ENCODE peak calls at places on chromosomes 5 and 9, in nine cellular contexts. W, K, D, L, F, I, O, S and G are unnamed samples. For H3K4me1, the result is how much of the 10 kb centered on the place peaks cover.

GRCh38 chr5:142748568-142749249 is 21.5 kb upstream of the ARHGAP26 start:
- DNase-seq in W (no peak), K (peak), D (peak), L (peak), F (peak), I (no peak), O (peak), S (peak), G (peak)

GRCh38 chr5:88555658-88556057 is 287.0 kb upstream of the TMEM161B start:
- DNase-seq in W (no peak), K (peak), D (no peak), L (no peak), F (no peak), I (no peak), O (no peak), S (no peak), G (no peak)

GRCh38 chr5:59380350-59380951 is 513.1 kb downstream of the PDE4D start:
- DNase-seq in W (peak), K (peak), D (peak), L (peak), F (no peak), I (no peak), O (peak), S (no peak), G (no peak)

GRCh38 chr5:173638631-173639030 is 22.2 kb upstream of the BOD1 start:
- DNase-seq in W (no peak), K (no peak), D (no peak), L (no peak), F (no peak), I (no peak), O (no peak), S (no peak), G (no peak)

GRCh38 chr9:109806506-109807115 is 26.6 kb downstream of the PALM2AKAP2 start:
- DNase-seq in W (no peak), K (no peak), D (no peak), L (no peak), F (no peak), I (no peak), O (no peak), S (no peak), G (no peak)

GRCh38 chr9:124812401-124813016 is 35.6 kb downstream of the OLFML2A start:
- DNase-seq in W (peak), K (peak), D (no peak), L (no peak), F (no peak), I (peak), O (no peak), S (no peak), G (no peak)

GRCh38 chr9:4297795-4298254 is 2.0 kb downstream of the GLIS3 start:
- DNase-seq in W (peak), K (peak), D (peak), L (peak), F (peak), I (peak), O (no peak), S (no peak), G (peak)

GRCh38 chr9:100673249-100673648 is 95.4 kb downstream of the CAVIN4 start:
- DNase-seq in W (no peak), K (no peak), D (no peak), L (no peak), F (no peak), I (no peak), O (no peak), S (no peak), G (no peak)

GRCh38 chr9:100354121-100354800 is 1.5 kb upstream of the TEX10 start:
- DNase-seq in W (no peak), K (no peak), D (no peak), L (no peak), F (no peak), I (no peak), O (peak), S (no peak), G (no peak)

GRCh38 chr5:156865427-156865826 is 15.3 kb downstream of the PPP1R2B start:
- DNase-seq in W (no peak), K (no peak), D (no peak), L (no peak), F (no peak), I (no peak), O (no peak), S (no peak), G (no peak)

GRCh38 chr9:124264812-124265211 is 7.1 kb downstream of the NEK6 start:
- DNase-seq in W (no peak), K (no peak), D (no peak), L (no peak), F (no peak), I (no peak), O (peak), S (no peak), G (no peak)

GRCh38 chr5:55821731-55822512 is 29.2 kb upstream of the IL31RA start:
- DNase-seq in W (no peak), K (peak), D (peak), L (no peak), F (no peak), I (no peak), O (no peak), S (no peak), G (no peak)

GRCh38 chr5:134490255-134490924 is 35.1 kb upstream of the JADE2 start:
- DNase-seq in W (no peak), K (no peak), D (no peak), L (no peak), F (no peak), I (no peak), O (no peak), S (no peak), G (no peak)

GRCh38 chr5:124865603-124866354 is 119.3 kb upstream of the ZNF608 start:
- DNase-seq in W (no peak), K (no peak), D (no peak), L (no peak), F (no peak), I (no peak), O (no peak), S (no peak), G (no peak)

GRCh38 chr9:126689027-126689825 is 75.5 kb downstream of the LMX1B start:
- DNase-seq in W (no peak), K (no peak), D (no peak), L (no peak), F (no peak), I (no peak), O (no peak), S (no peak), G (no peak)

GRCh38 chr5:169084775-169085566 is 216.0 kb downstream of the SLIT3 start:
- DNase-seq in W (no peak), K (peak), D (no peak), L (no peak), F (no peak), I (no peak), O (no peak), S (no peak), G (no peak)

GRCh38 chr5:1799110-1799601 is 481 bp downstream of the MRPL36 start:
- DNase-seq in W (no peak), K (peak), D (peak), L (peak), F (no peak), I (no peak), O (peak), S (no peak), G (peak)

GRCh38 chr9:79574716-79575242 is 3.0 kb downstream of the TLE4 start:
- DNase-seq in W (no peak), K (no peak), D (no peak), L (no peak), F (no peak), I (no peak), O (no peak), S (no peak), G (no peak)

GRCh38 chr9:106846847-106847246 is 16.1 kb upstream of the ZNF462 start:
- DNase-seq in W (peak), K (no peak), D (no peak), L (no peak), F (no peak), I (no peak), O (no peak), S (no peak), G (no peak)

GRCh38 chr5:150122536-150123481 is 32.8 kb downstream of the PDGFRB start:
- DNase-seq in W (no peak), K (no peak), D (no peak), L (no peak), F (no peak), I (no peak), O (no peak), S (no peak), G (no peak)

GRCh38 chr9:76720245-76720644 is 44.0 kb upstream of the PCA3 start:
- DNase-seq in W (no peak), K (no peak), D (no peak), L (no peak), F (no peak), I (no peak), O (no peak), S (no peak), G (no peak)

GRCh38 chr5:81247441-81247972 is 14.4 kb downstream of the CKMT2 start:
- DNase-seq in W (no peak), K (peak), D (no peak), L (peak), F (no peak), I (no peak), O (no peak), S (no peak), G (no peak)

GRCh38 chr5:92909545-92909962 is 671.5 kb downstream of the NR2F1-AS1 start:
- DNase-seq in W (no peak), K (peak), D (no peak), L (no peak), F (no peak), I (no peak), O (peak), S (no peak), G (no peak)

GRCh38 chr9:100277166-100277979 is 75.4 kb downstream of the TEX10 start:
- DNase-seq in W (no peak), K (no peak), D (no peak), L (no peak), F (no peak), I (no peak), O (no peak), S (no peak), G (no peak)

GRCh38 chr5:172758836-172759149 is 12.2 kb downstream of the DUSP1 start:
- DNase-seq in W (no peak), K (no peak), D (no peak), L (no peak), F (no peak), I (no peak), O (no peak), S (no peak), G (no peak)

GRCh38 chr9:87959916-87960581 is 14.3 kb downstream of the CDK20 start:
- DNase-seq in W (no peak), K (no peak), D (no peak), L (peak), F (no peak), I (no peak), O (no peak), S (no peak), G (peak)

GRCh38 chr9:15824310-15824709 is 271.5 kb downstream of the CCDC171 start:
- DNase-seq in W (no peak), K (peak), D (no peak), L (no peak), F (no peak), I (no peak), O (peak), S (no peak), G (no peak)

GRCh38 chr5:42870882-42871418 is 59.3 kb upstream of the SELENOP start:
- DNase-seq in W (no peak), K (no peak), D (no peak), L (no peak), F (no peak), I (no peak), O (no peak), S (no peak), G (peak)

GRCh38 chr5:158807-159447 is 32.4 kb upstream of the LRRC14B start:
- DNase-seq in W (no peak), K (no peak), D (no peak), L (no peak), F (no peak), I (no peak), O (no peak), S (no peak), G (no peak)

GRCh38 chr9:16413509-16414016 is 456.9 kb downstream of the BNC2 start:
- DNase-seq in W (peak), K (no peak), D (no peak), L (peak), F (no peak), I (peak), O (no peak), S (no peak), G (no peak)

GRCh38 chr5:124274949-124275348 is 471.5 kb downstream of the ZNF608 start:
- DNase-seq in W (no peak), K (no peak), D (no peak), L (no peak), F (no peak), I (no peak), O (no peak), S (no peak), G (no peak)

GRCh38 chr5:103393131-103393754 is 134.7 kb downstream of the MACIR start:
- DNase-seq in W (no peak), K (peak), D (no peak), L (no peak), F (no peak), I (peak), O (no peak), S (no peak), G (no peak)

GRCh38 chr9:91682806-91683205 is 259.2 kb upstream of the NFIL3 start:
- DNase-seq in W (no peak), K (no peak), D (no peak), L (no peak), F (no peak), I (no peak), O (no peak), S (no peak), G (no peak)

GRCh38 chr9:110016340-110016739 is 191.6 kb downstream of the C9orf152 start:
- DNase-seq in W (no peak), K (no peak), D (no peak), L (no peak), F (no peak), I (no peak), O (no peak), S (no peak), G (no peak)

GRCh38 chr5:52864376-52864775 is 76.7 kb downstream of the ITGA1 start:
- DNase-seq in W (no peak), K (no peak), D (no peak), L (no peak), F (no peak), I (no peak), O (no peak), S (no peak), G (no peak)

GRCh38 chr9:70387663-70388062 is 26.8 kb downstream of the KLF9 start:
- DNase-seq in W (no peak), K (no peak), D (no peak), L (no peak), F (no peak), I (no peak), O (no peak), S (no peak), G (no peak)

GRCh38 chr9:137275937-137276756 is 1.4 kb upstream of the TOR4A start:
- DNase-seq in W (no peak), K (no peak), D (no peak), L (no peak), F (no peak), I (peak), O (no peak), S (no peak), G (no peak)

GRCh38 chr5:39584921-39585320 is 160.1 kb upstream of the DAB2 start:
- DNase-seq in W (no peak), K (no peak), D (no peak), L (no peak), F (no peak), I (no peak), O (no peak), S (no peak), G (no peak)

GRCh38 chr5:39587675-39588074 is 162.9 kb upstream of the DAB2 start:
- DNase-seq in W (no peak), K (no peak), D (no peak), L (no peak), F (no peak), I (no peak), O (no peak), S (no peak), G (no peak)

GRCh38 chr5:39586185-39586584 is 161.4 kb upstream of the DAB2 start:
- DNase-seq in W (no peak), K (no peak), D (no peak), L (no peak), F (no peak), I (no peak), O (no peak), S (no peak), G (no peak)

DNA sequence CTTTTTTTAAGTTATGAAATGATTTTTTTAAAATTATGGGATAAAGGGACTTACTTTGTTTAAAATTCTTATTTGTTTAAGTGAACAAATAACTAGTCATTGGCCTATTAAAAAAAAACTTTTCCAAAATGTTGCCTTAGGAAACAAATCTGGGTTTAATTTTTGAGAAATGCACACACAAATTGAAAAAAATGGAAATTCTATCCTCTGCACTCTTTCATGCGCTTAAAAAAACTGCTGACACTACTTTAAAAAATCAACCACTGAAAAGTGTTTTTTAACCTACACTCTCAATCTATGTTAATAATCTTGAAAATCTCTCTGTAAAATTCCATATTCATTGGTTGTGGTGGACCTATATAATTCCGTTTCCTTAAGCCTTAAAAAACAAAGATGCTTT is 163.4 kb upstream of the DAB2 start:
- DNase-seq in W (no peak), K (no peak), D (no peak), L (no peak), F (no peak), I (no peak), O (no peak), S (no peak), G (no peak)
- H3K27ac ChIP-seq in W (no peak), K (no peak), D (no peak), L (no peak), F (no peak), I (no peak), O (no peak), S (no peak), G (no peak)

GRCh38 chr9:21831841-21832509 is 29.5 kb downstream of the MTAP start:
- DNase-seq in W (no peak), K (no peak), D (peak), L (no peak), F (no peak), I (no peak), O (peak), S (no peak), G (no peak)

GRCh38 chr9:21836437-21837161 is 34.2 kb downstream of the MTAP start:
- DNase-seq in W (peak), K (no peak), D (no peak), L (no peak), F (no peak), I (no peak), O (no peak), S (no peak), G (no peak)

GRCh38 chr9:21837501-21837900 is 35.1 kb downstream of the MTAP start:
- DNase-seq in W (no peak), K (no peak), D (no peak), L (no peak), F (no peak), I (no peak), O (no peak), S (no peak), G (no peak)

GRCh38 chr9:21833090-21833801 is 30.8 kb downstream of the MTAP start:
- DNase-seq in W (no peak), K (no peak), D (no peak), L (no peak), F (no peak), I (no peak), O (peak), S (no peak), G (no peak)

GRCh38 chr9:21835111-21835510 is 32.7 kb downstream of the MTAP start:
- DNase-seq in W (no peak), K (no peak), D (no peak), L (no peak), F (no peak), I (no peak), O (no peak), S (no peak), G (no peak)
- H3K4me1 ChIP-seq in W (under half), K (under half), D (under half), L (under half), F (under half), I (under half), O (under half), S (under half), G (under half)

GRCh38 chr5:33637011-33637410 is 196.2 kb downstream of the TARS1 start:
- DNase-seq in W (no peak), K (no peak), D (no peak), L (no peak), F (no peak), I (no peak), O (no peak), S (no peak), G (no peak)

GRCh38 chr5:33631139-33631538 is 190.4 kb downstream of the TARS1 start:
- DNase-seq in W (peak), K (no peak), D (no peak), L (no peak), F (no peak), I (no peak), O (no peak), S (no peak), G (no peak)

GRCh38 chr5:33628781-33629180 is 188.0 kb downstream of the TARS1 start:
- DNase-seq in W (peak), K (no peak), D (no peak), L (no peak), F (no peak), I (no peak), O (no peak), S (no peak), G (no peak)

GRCh38 chr5:33629999-33630398 is 189.2 kb downstream of the TARS1 start:
- DNase-seq in W (peak), K (no peak), D (no peak), L (no peak), F (no peak), I (no peak), O (no peak), S (no peak), G (no peak)

GRCh38 chr5:33631786-33632185 is 191.0 kb downstream of the TARS1 start:
- DNase-seq in W (peak), K (no peak), D (no peak), L (no peak), F (no peak), I (no peak), O (no peak), S (no peak), G (no peak)
- H3K27ac ChIP-seq in W (no peak), K (no peak), D (no peak), L (no peak), F (no peak), I (no peak), O (no peak), S (no peak), G (no peak)

DNA sequence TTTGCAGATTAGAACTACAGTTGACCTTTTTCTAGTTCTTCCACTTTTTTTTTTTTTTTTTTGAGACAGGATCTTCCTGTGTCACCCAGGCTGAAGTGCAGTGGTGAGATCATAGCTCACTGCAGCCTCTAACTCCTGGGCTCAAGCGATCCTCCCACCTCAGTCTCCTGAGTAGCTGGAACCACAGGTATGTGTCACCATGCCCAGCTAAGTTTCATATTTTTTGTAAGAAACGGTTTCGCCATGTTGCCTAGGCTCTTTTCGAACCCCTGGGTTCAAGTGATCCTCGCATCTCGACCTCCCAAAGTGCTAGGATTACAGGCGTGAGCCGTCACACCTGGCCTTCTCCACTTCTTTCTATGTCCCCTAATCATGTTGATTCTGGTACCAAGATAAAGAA is 39.7 kb upstream of the TNFAIP8 start:
- DNase-seq in W (no peak), K (no peak), D (no peak), L (no peak), F (no peak), I (no peak), O (no peak), S (no peak), G (no peak)
- H3K4me1 ChIP-seq in W (under half), K (under half), D (under half), L (under half), F (half or more), I (under half), O (half or more), S (half or more), G (under half)

DNA sequence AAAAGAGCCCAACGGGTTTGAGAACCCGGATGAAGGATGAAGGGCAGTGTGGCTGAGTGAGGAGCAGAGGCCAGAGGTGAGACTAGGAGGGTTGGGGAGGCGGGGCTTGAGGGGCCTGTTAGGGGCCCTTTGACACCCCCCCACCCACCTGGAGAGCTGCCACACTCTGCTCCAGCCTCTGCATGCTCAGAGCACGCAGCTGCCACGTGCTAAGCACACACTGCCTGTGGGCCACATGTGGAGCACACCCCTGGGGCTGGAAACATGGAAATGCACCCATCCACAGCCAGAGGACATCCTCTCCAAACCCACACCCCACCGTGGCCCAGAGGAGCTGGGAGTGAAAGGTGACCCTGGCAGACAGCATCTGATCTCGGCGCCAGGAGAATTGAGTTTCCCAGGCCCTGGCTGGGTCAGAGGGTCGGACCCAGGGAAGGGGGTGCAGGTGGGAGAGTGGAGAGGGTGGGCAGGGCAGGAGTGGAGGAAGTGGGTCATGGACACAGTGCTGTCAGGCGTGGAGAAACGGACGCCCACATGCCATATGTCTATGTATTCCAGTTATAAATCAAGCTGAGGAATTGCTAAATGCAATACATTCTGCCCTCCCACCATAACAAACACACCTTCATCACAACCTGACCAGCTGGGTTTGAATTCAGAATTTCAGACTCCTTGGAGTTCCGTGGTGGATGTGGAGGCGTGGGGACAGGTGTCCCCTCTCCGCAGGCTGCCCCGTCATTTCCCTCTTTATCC is 5.9 kb downstream of the DNM1 start:
- DNase-seq in W (no peak), K (no peak), D (no peak), L (no peak), F (no peak), I (no peak), O (no peak), S (no peak), G (no peak)
- H3K27ac ChIP-seq in W (no peak), K (no peak), D (no peak), L (no peak), F (no peak), I (no peak), O (no peak), S (no peak), G (no peak)